ENCODE peak calls at places on chromosomes 1 and 21, in four cellular contexts. One of them, this sample, is unnamed.

GRCh38 chr21:31781737-31782136 is 49.8 kb upstream of the SCAF4 start:
- DNase-seq in K562: no peak
- DNase-seq in A549: peak
- DNase-seq in HepG2: no peak
- DNase-seq in this sample: peak

GRCh38 chr1:109498161-109498801 is 4.4 kb downstream of the CYB561D1 start:
- DNase-seq in HepG2: no peak
- DNase-seq in A549: peak
- DNase-seq in K562: peak
- DNase-seq in this sample: peak

GRCh38 chr1:202639500-202639899 is 70.8 kb downstream of the SYT2 start:
- DNase-seq in K562: no peak
- DNase-seq in A549: no peak
- DNase-seq in HepG2: no peak
- DNase-seq in this sample: peak

GRCh38 chr21:37829447-37829846 is 86.8 kb downstream of the KCNJ6 start:
- DNase-seq in HepG2: peak
- DNase-seq in K562: no peak
- DNase-seq in A549: peak
- DNase-seq in this sample: peak

GRCh38 chr1:6459850-6460265 is 6.1 kb downstream of the TNFRSF25 start:
- DNase-seq in A549: no peak
- DNase-seq in HepG2: no peak
- DNase-seq in K562: peak
- DNase-seq in this sample: no peak

GRCh38 chr1:45001011-45001481 is 10.1 kb downstream of the HECTD3 start:
- DNase-seq in K562: no peak
- DNase-seq in A549: no peak
- DNase-seq in HepG2: no peak
- DNase-seq in this sample: no peak

GRCh38 chr1:24639881-24640280 is 3.2 kb upstream of the SRRM1 start:
- DNase-seq in HepG2: peak
- DNase-seq in A549: no peak
- DNase-seq in K562: no peak
- DNase-seq in this sample: no peak

GRCh38 chr21:38486705-38487104 is 11.6 kb downstream of the ERG start:
- DNase-seq in HepG2: no peak
- DNase-seq in K562: no peak
- DNase-seq in A549: no peak
- DNase-seq in this sample: no peak

GRCh38 chr1:208631516-208631915 is 387.3 kb upstream of the PLXNA2 start:
- DNase-seq in K562: no peak
- DNase-seq in A549: no peak
- DNase-seq in HepG2: no peak
- DNase-seq in this sample: no peak

GRCh38 chr1:67626495-67627235 is 58.3 kb upstream of the GADD45A start:
- DNase-seq in HepG2: no peak
- DNase-seq in A549: peak
- DNase-seq in K562: no peak
- DNase-seq in this sample: peak
- TF ChIP-seq SMC3 in HepG2: no peak
- TF ChIP-seq SMC3 in A549: no peak
- TF ChIP-seq SMC3 in K562: no peak
- TF ChIP-seq SMC3 in this sample: no peak

GRCh38 chr21:41418956-41419680 is 6.9 kb upstream of the MX1 start:
- DNase-seq in HepG2: no peak
- DNase-seq in A549: no peak
- DNase-seq in K562: no peak
- DNase-seq in this sample: no peak
- TF ChIP-seq SMC3 in HepG2: no peak
- TF ChIP-seq SMC3 in A549: no peak
- TF ChIP-seq SMC3 in K562: no peak
- TF ChIP-seq SMC3 in this sample: no peak

GRCh38 chr1:75554870-75555269 is 56.0 kb downstream of the SLC44A5 start:
- DNase-seq in K562: no peak
- DNase-seq in HepG2: no peak
- DNase-seq in A549: no peak
- DNase-seq in this sample: no peak

GRCh38 chr1:75548721-75549480 is 62.0 kb downstream of the SLC44A5 start:
- DNase-seq in A549: no peak
- DNase-seq in K562: no peak
- DNase-seq in HepG2: no peak
- DNase-seq in this sample: no peak

DNA sequence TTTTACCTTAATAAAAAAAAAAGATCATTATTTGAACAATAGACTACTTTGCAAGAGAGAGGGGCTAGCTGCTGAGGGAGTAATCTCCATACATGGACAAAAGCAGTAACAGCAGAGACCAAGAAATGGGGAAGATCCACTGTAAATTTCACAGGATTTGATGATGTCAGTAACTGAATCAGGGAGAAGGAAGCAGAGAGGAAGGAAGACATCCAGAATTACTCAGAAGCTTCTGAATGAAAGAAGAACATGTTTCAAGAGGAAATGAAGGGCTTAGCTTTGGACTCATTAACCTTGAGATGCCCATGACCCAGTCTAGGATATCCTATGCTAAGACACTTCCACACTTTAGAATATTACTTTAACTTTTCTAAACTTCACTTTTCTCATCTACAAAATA is 60.4 kb downstream of the SLC44A5 start:
- DNase-seq in HepG2: no peak
- DNase-seq in K562: no peak
- DNase-seq in A549: no peak
- DNase-seq in this sample: no peak
- TF ChIP-seq SMC3 in HepG2: no peak
- TF ChIP-seq SMC3 in K562: no peak
- TF ChIP-seq SMC3 in A549: no peak
- TF ChIP-seq SMC3 in this sample: no peak

GRCh38 chr1:225842788-225843425 is 33.0 kb downstream of the EPHX1 start:
- DNase-seq in A549: no peak
- DNase-seq in HepG2: no peak
- DNase-seq in K562: no peak
- DNase-seq in this sample: no peak

GRCh38 chr1:225843426-225843795 is 33.5 kb downstream of the EPHX1 start:
- DNase-seq in K562: no peak
- DNase-seq in A549: no peak
- DNase-seq in HepG2: no peak
- DNase-seq in this sample: no peak

GRCh38 chr1:225840713-225841112 is 30.8 kb downstream of the EPHX1 start:
- DNase-seq in HepG2: no peak
- DNase-seq in A549: no peak
- DNase-seq in K562: no peak
- DNase-seq in this sample: no peak

GRCh38 chr1:225840223-225840610 is 30.3 kb downstream of the EPHX1 start:
- DNase-seq in A549: no peak
- DNase-seq in K562: no peak
- DNase-seq in HepG2: no peak
- DNase-seq in this sample: no peak

DNA sequence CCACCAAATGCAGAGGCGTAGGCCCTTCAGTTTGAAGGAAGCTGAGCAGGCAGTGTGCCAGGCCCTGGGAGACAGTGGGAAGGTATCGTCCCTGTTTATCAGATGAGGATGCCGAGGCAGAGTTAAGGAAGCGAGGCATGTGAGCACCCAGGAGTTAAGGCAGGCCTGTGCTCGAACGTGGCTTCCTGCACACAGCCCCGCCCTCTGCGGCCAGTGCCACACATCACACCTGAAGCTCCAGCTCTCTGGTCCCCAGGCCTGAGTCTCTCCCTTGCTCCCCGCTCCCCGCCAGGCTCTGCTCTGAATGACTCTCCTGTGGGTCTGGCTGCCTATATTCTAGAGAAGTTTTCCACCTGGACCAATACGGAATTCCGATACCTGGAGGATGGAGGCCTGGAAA is 32.1 kb downstream of the EPHX1 start:
- DNase-seq in K562: no peak
- DNase-seq in HepG2: no peak
- DNase-seq in A549: no peak
- DNase-seq in this sample: no peak
- TF ChIP-seq SMC3 in K562: no peak
- TF ChIP-seq SMC3 in HepG2: no peak
- TF ChIP-seq SMC3 in A549: no peak
- TF ChIP-seq SMC3 in this sample: no peak

DNA sequence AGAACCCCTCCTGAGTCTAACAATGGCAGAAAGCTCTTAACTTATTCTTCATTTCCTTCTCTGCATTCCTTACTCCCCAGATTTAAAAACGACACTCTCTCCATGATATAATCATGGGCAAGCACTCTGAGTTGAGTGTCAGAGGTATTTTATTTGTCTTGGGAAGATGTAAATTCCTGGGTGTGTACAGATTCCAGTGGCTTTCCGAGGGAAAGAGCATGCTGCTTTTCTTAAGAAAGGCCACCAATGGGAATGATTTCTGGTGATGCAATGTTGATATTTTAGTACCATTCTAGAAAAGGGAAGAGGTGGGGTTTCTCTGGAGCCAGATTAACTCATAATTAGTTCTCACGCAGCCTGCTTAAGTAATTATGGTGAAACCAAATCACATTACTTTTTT is 47.7 kb upstream of the BTG3 start:
- DNase-seq in HepG2: no peak
- DNase-seq in K562: no peak
- DNase-seq in A549: peak
- DNase-seq in this sample: no peak
- TF ChIP-seq SMC3 in HepG2: no peak
- TF ChIP-seq SMC3 in K562: no peak
- TF ChIP-seq SMC3 in A549: no peak
- TF ChIP-seq SMC3 in this sample: no peak

DNA sequence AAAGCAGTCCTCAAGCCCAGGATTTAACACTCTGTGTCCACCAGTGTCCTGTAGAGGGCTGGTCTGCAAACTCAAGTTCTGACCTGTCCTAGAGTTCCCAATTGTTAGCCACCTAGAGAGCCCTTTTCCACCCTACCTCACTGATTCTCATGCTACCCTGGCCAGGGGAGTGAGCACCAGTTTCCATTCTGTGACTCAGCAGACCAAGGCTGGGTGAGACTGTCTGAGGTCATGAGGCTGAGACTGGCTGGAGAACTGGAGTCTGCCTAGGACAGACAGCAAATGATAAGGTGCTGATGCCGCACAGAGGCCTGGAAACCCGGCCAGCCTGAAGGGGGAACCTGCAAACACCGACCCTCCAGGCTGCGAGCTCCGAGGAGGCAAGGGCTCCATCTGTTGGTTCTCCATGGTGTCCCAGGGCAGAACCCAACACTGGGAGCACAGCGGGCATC is 13.7 kb downstream of the GLIS1 start:
- DNase-seq in HepG2: peak
- DNase-seq in A549: peak
- DNase-seq in K562: peak
- DNase-seq in this sample: peak
- TF ChIP-seq SMC3 in HepG2: no peak
- TF ChIP-seq SMC3 in A549: no peak
- TF ChIP-seq SMC3 in K562: no peak
- TF ChIP-seq SMC3 in this sample: peak

DNA sequence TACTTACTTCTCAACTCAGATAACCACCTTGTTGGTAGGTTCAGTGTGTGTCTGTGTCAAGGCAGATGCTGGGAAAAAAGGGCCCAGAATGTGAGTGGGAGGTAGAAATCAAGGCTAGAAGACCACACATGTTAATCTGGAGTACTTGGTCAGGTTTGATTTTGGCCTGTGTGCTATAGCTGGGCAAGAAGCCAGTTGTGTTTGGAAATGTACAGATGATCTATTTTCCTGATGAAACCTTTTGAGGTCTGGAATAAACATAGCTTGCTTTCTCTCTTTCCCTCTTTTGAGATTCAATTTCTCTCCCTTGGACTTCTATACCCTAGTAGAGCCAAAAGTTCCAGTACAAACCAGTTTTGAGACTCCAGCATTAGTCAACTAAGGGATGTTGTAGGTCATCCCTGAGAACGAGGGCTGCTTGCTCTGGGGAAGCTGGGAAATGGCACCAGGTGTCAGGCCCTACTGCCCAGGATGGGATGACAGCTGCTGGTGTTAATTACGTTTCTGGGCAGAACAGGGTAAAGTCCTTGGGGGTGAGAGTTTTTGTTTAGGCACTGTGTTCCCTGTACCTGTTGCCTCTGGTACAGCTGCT is 15.8 kb downstream of the MAPKAPK2 start:
- DNase-seq in HepG2: no peak
- DNase-seq in K562: no peak
- DNase-seq in A549: no peak
- DNase-seq in this sample: peak
- TF ChIP-seq SMC3 in HepG2: no peak
- TF ChIP-seq SMC3 in K562: no peak
- TF ChIP-seq SMC3 in A549: no peak
- TF ChIP-seq SMC3 in this sample: no peak

This sample was measured in IMR-90.